ENCODE peak calls at places on chromosomes 16 and 17, in six cellular contexts. One of them, this sample, is unnamed.

GRCh38 chr17:45985447-45985846 is 13.6 kb upstream of the STH start:
- DNase-seq in kidney tubule cell: no peak
- DNase-seq in H9: no peak
- DNase-seq in mammary epithelial cell: no peak
- DNase-seq in dermis blood vessel endothelial cell: peak
- DNase-seq in SK-N-SH: no peak
- DNase-seq in this sample: no peak

GRCh38 chr17:40311575-40311974 is 2.6 kb downstream of the RARA start:
- DNase-seq in SK-N-SH: no peak
- DNase-seq in kidney tubule cell: peak
- DNase-seq in mammary epithelial cell: peak
- DNase-seq in H9: no peak
- DNase-seq in dermis blood vessel endothelial cell: peak
- DNase-seq in this sample: peak

GRCh38 chr17:80339118-80339517 is 75.8 kb upstream of the ENDOV start:
- DNase-seq in H9: no peak
- DNase-seq in SK-N-SH: no peak
- DNase-seq in mammary epithelial cell: no peak
- DNase-seq in dermis blood vessel endothelial cell: no peak
- DNase-seq in kidney tubule cell: no peak
- DNase-seq in this sample: no peak

GRCh38 chr17:4110152-4110551 is 32.7 kb downstream of the ZZEF1 start:
- DNase-seq in mammary epithelial cell: peak
- DNase-seq in dermis blood vessel endothelial cell: peak
- DNase-seq in kidney tubule cell: peak
- DNase-seq in H9: no peak
- DNase-seq in SK-N-SH: no peak
- DNase-seq in this sample: peak

GRCh38 chr16:6484931-6485330 is 847.7 kb upstream of the RBFOX1 start:
- DNase-seq in kidney tubule cell: peak
- DNase-seq in H9: no peak
- DNase-seq in dermis blood vessel endothelial cell: no peak
- DNase-seq in SK-N-SH: no peak
- DNase-seq in mammary epithelial cell: peak
- DNase-seq in this sample: no peak

GRCh38 chr17:7022791-7023571 is at the start of gene BCL6B:
- DNase-seq in dermis blood vessel endothelial cell: peak
- DNase-seq in mammary epithelial cell: no peak
- DNase-seq in kidney tubule cell: no peak
- DNase-seq in SK-N-SH: no peak
- DNase-seq in H9: peak
- DNase-seq in this sample: no peak

GRCh38 chr17:57708401-57708800 is 36.7 kb downstream of the CCDC182 start:
- DNase-seq in H9: no peak
- DNase-seq in kidney tubule cell: no peak
- DNase-seq in dermis blood vessel endothelial cell: no peak
- DNase-seq in SK-N-SH: no peak
- DNase-seq in mammary epithelial cell: no peak
- DNase-seq in this sample: no peak

GRCh38 chr16:52450906-52451305 is 96.0 kb downstream of the TOX3 start:
- DNase-seq in mammary epithelial cell: no peak
- DNase-seq in SK-N-SH: no peak
- DNase-seq in H9: no peak
- DNase-seq in dermis blood vessel endothelial cell: no peak
- DNase-seq in kidney tubule cell: no peak
- DNase-seq in this sample: no peak

GRCh38 chr17:68195667-68196393 is 52.0 kb upstream of the AMZ2 start:
- DNase-seq in mammary epithelial cell: no peak
- DNase-seq in H9: peak
- DNase-seq in dermis blood vessel endothelial cell: no peak
- DNase-seq in kidney tubule cell: peak
- DNase-seq in SK-N-SH: peak
- DNase-seq in this sample: peak

GRCh38 chr16:2475413-2476344 is 752 bp downstream of the TBC1D24 start:
- DNase-seq in dermis blood vessel endothelial cell: peak
- DNase-seq in mammary epithelial cell: no peak
- DNase-seq in SK-N-SH: peak
- DNase-seq in kidney tubule cell: no peak
- DNase-seq in H9: peak
- DNase-seq in this sample: no peak

This sample was measured in MCF 10A.